ENCODE peak calls at places on chromosome 6, in nine cellular contexts. I is SK-N-SH, T is H1, C is NB4, Z is K562, K is HCT116, L is HepG2, Y is endothelial cell of umbilical vein, Q is WTC11. E is an unnamed sample.

GRCh38 chr6:67759001-67759400 is 876.1 kb upstream of the ADGRB3 start:
- DNase-seq in I (no peak), T (no peak), C (no peak), Z (no peak), K (no peak), L (no peak), Y (no peak), Q (no peak), E (no peak)

GRCh38 chr6:56930846-56931245 is 24.1 kb upstream of the BEND6 start:
- DNase-seq in I (no peak), T (no peak), C (no peak), Z (no peak), K (no peak), L (no peak), Y (no peak), Q (no peak), E (no peak)

GRCh38 chr6:81772741-81773140 is 20.3 kb upstream of the TENT5A start:
- DNase-seq in I (no peak), T (no peak), C (peak), Z (no peak), K (no peak), L (no peak), Y (no peak), Q (no peak), E (no peak)

GRCh38 chr6:292506-293184 is 358 bp downstream of the DUSP22 start:
- DNase-seq in I (no peak), T (no peak), C (peak), Z (peak), K (no peak), L (peak), Y (peak), Q (peak), E (peak)

GRCh38 chr6:105803439-105803838 is 282.7 kb upstream of the PRDM1 start:
- DNase-seq in I (no peak), T (no peak), C (no peak), Z (no peak), K (no peak), L (no peak), Y (no peak), Q (no peak), E (no peak)

GRCh38 chr6:35590622-35591066 is 77.9 kb upstream of the TULP1 start:
- DNase-seq in I (no peak), T (no peak), C (no peak), Z (no peak), K (no peak), L (no peak), Y (peak), Q (no peak), E (no peak)

GRCh38 chr6:13048113-13048512 is 280.2 kb downstream of the TBC1D7 start:
- DNase-seq in I (no peak), T (no peak), C (no peak), Z (no peak), K (no peak), L (no peak), Y (no peak), Q (no peak), E (no peak)

GRCh38 chr6:25417206-25417605 is 138.0 kb downstream of the CARMIL1 start:
- DNase-seq in I (no peak), T (no peak), C (no peak), Z (no peak), K (no peak), L (no peak), Y (no peak), Q (no peak), E (no peak)

GRCh38 chr6:32854376-32855178 is 585 bp downstream of the PSMB9 start:
- DNase-seq in I (peak), T (no peak), C (peak), Z (peak), K (no peak), L (no peak), Y (no peak), Q (no peak), E (no peak)

GRCh38 chr6:87040729-87041128 is 54.2 kb downstream of the CGA start:
- DNase-seq in I (no peak), T (no peak), C (no peak), Z (no peak), K (no peak), L (no peak), Y (no peak), Q (no peak), E (no peak)

GRCh38 chr6:119449253-119450156 is 99.9 kb upstream of the MAN1A1 start:
- DNase-seq in I (no peak), T (no peak), C (peak), Z (no peak), K (no peak), L (no peak), Y (no peak), Q (no peak), E (no peak)

GRCh38 chr6:114649298-114649697 is 306.5 kb upstream of the HS3ST5 start:
- DNase-seq in I (no peak), T (no peak), C (no peak), Z (no peak), K (no peak), L (no peak), Y (no peak), Q (no peak), E (no peak)

GRCh38 chr6:33392168-33392947 is 735 bp downstream of the KIFC1 start:
- DNase-seq in I (no peak), T (no peak), C (peak), Z (peak), K (no peak), L (no peak), Y (peak), Q (no peak), E (no peak)

GRCh38 chr6:3455490-3456394 is 1.1 kb downstream of the SLC22A23 start:
- DNase-seq in I (peak), T (no peak), C (no peak), Z (peak), K (no peak), L (peak), Y (peak), Q (peak), E (no peak)

GRCh38 chr6:4844108-4844507 is 67.9 kb downstream of the CDYL start:
- DNase-seq in I (no peak), T (no peak), C (no peak), Z (no peak), K (no peak), L (no peak), Y (no peak), Q (peak), E (no peak)
- TF ChIP-seq CTCF in I (peak), T (peak), C (peak), Z (peak), K (peak), L (peak), Y (peak), Q (peak), E (peak)

GRCh38 chr6:30914854-30915590 is 984 bp downstream of the VARS2 start:
- DNase-seq in I (no peak), T (no peak), C (peak), Z (peak), K (no peak), L (no peak), Y (peak), Q (no peak), E (no peak)
- TF ChIP-seq MAX in I (no peak), T (no peak), C (no peak), Z (no peak), K (no peak), L (no peak), Y (no peak), Q (no peak), E (no peak)

GRCh38 chr6:109527989-109528388 is 45.0 kb upstream of the ZBTB24 start:
- DNase-seq in I (no peak), T (no peak), C (peak), Z (peak), K (peak), L (peak), Y (no peak), Q (no peak), E (peak)

GRCh38 chr6:109523478-109523877 is 40.5 kb upstream of the ZBTB24 start:
- DNase-seq in I (no peak), T (no peak), C (no peak), Z (no peak), K (no peak), L (no peak), Y (no peak), Q (no peak), E (no peak)

GRCh38 chr6:109524129-109524528 is 41.1 kb upstream of the ZBTB24 start:
- DNase-seq in I (no peak), T (no peak), C (no peak), Z (no peak), K (no peak), L (no peak), Y (no peak), Q (no peak), E (no peak)

GRCh38 chr6:109531446-109531845 is 48.4 kb upstream of the ZBTB24 start:
- DNase-seq in I (no peak), T (no peak), C (no peak), Z (no peak), K (no peak), L (no peak), Y (no peak), Q (no peak), E (no peak)

DNA sequence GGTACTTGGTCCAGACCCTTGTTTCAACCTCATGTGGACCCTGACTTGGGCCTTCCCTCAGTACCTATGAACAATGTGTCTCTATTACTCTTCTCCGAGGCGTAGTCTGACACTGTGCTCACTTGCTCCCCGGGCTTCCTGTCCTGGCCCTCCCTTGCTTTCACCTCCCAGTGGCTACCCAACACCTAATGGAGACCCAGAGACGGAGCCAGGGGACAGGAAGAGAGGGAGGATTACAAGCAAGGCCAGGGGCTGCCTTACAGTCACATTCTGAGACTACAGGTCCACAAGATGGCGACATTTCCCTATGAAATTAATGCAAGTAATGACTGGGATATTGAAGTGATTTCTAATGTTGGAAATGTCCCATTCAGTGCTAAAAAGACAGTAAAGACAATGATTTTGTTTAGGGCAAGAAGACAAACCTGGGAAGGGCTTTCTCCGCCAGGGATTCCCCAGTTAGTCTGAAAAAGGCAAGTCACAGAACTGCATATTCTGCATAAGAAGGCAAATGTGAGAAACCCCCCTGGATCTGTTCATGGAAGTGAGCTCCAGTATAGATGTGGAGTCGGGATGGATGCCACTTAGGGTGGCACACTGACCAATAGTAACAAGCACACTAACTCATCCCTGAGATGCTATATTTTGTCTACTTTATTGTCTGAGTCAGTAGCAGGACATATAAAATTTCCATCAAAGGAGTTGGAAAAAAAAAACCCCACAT is 44.0 kb upstream of the ZBTB24 start:
- DNase-seq in I (peak), T (no peak), C (peak), Z (peak), K (peak), L (peak), Y (peak), Q (peak), E (peak)
- TF ChIP-seq CTCF in I (peak), T (peak), C (peak), Z (peak), K (peak), L (peak), Y (peak), Q (peak), E (peak)

GRCh38 chr6:151269318-151269995 is 29.7 kb downstream of the AKAP12 start:
- DNase-seq in I (no peak), T (no peak), C (no peak), Z (no peak), K (no peak), L (no peak), Y (peak), Q (no peak), E (peak)

GRCh38 chr6:151263035-151263434 is 23.3 kb downstream of the AKAP12 start:
- DNase-seq in I (no peak), T (no peak), C (no peak), Z (no peak), K (no peak), L (no peak), Y (no peak), Q (no peak), E (no peak)

GRCh38 chr6:151260191-151260590 is 20.4 kb downstream of the AKAP12 start:
- DNase-seq in I (no peak), T (no peak), C (no peak), Z (no peak), K (no peak), L (no peak), Y (no peak), Q (no peak), E (no peak)

GRCh38 chr6:151265282-151265681 is 25.5 kb downstream of the AKAP12 start:
- DNase-seq in I (no peak), T (no peak), C (no peak), Z (no peak), K (no peak), L (no peak), Y (no peak), Q (no peak), E (no peak)

DNA sequence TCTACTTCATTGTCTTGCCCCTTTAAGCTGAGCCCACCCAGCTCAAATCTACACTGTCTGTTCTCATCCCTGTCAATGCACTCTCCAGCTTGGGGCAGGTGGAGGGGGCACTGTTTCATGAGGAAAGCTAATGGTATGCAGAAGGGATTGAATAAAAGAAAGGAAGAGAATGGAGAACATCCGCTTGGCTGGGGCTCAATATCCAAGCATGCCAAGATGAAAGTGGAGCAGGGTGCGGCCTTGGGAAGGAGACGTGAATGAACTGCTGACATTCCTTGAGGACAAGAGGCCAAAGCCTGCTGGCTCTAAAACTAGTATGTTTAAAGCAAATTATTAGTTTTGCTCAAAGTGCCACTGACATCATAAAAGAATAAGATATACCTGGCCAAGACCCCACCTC is 24.2 kb downstream of the AKAP12 start:
- DNase-seq in I (no peak), T (no peak), C (no peak), Z (no peak), K (no peak), L (no peak), Y (no peak), Q (no peak), E (no peak)
- TF ChIP-seq MAX in I (no peak), T (no peak), C (no peak), Z (no peak), K (no peak), L (no peak), Y (no peak), Q (no peak), E (no peak)

E was measured in A549.